ENCODE peak calls at places on chromosomes 4 and X, in eight cellular contexts. R, T, P, J, G, O, H and N are unnamed samples.

GRCh38 chrX:51893931-51894696 is 691 bp downstream of the MAGED1 start:
- DNase-seq in O (peak; percentile 61), H (no peak), R (peak; percentile 29), T (peak; percentile 29), J (no peak), P (no peak), G (no peak), N (no peak)

GRCh38 chr4:41014158-41014557 is 200.2 kb downstream of the APBB2 start:
- DNase-seq in T (no peak), G (no peak), H (no peak), R (no peak), J (no peak), O (no peak), P (no peak), N (no peak)

GRCh38 chrX:53882331-53882730 is 161.9 kb downstream of the PHF8 start:
- DNase-seq in R (no peak), O (no peak), J (no peak), T (peak; percentile 81), G (no peak), H (no peak), P (no peak), N (no peak)

GRCh38 chr4:95675623-95676022 is 126.8 kb upstream of the UNC5C start:
- DNase-seq in T (no peak), R (no peak), H (no peak), J (no peak), G (no peak), P (no peak), O (no peak), N (no peak)

GRCh38 chr4:4559596-4559995 is 17.7 kb upstream of the STX18 start:
- DNase-seq in J (no peak), H (no peak), O (no peak), P (no peak), G (no peak), R (no peak), T (peak; percentile 76), N (no peak)

GRCh38 chr4:1342003-1342402 is 5.0 kb upstream of the UVSSA start:
- DNase-seq in T (peak; percentile 42), H (no peak), O (no peak), P (no peak), J (no peak), G (no peak), R (no peak), N (no peak)

GRCh38 chrX:39418936-39419659 is 617.8 kb downstream of the MID1IP1 start:
- DNase-seq in P (no peak), J (no peak), T (no peak), G (no peak), H (no peak), R (peak; percentile 0), O (no peak), N (no peak)

GRCh38 chr4:133493776-133494175 is 344.7 kb downstream of the PCDH10 start:
- DNase-seq in G (no peak), T (peak; percentile 72), O (no peak), J (no peak), P (no peak), R (no peak), H (no peak), N (no peak)

GRCh38 chr4:123816970-123817688 is 420.5 kb downstream of the SPRY1 start:
- DNase-seq in T (no peak), G (no peak), P (no peak), H (no peak), O (no peak), J (no peak), R (no peak), N (no peak)

GRCh38 chrX:1542994-1543725 is 6.2 kb upstream of the P2RY8 start:
- DNase-seq in R (no peak), G (no peak), H (no peak), J (no peak), P (no peak), O (no peak), T (no peak), N (no peak)

GRCh38 chr4:19358015-19358414 is 893.7 kb upstream of the SLIT2 start:
- DNase-seq in R (no peak), O (no peak), P (no peak), G (no peak), H (no peak), T (peak; percentile 32), J (no peak), N (no peak)

GRCh38 chr4:108213723-108214122 is 45.0 kb upstream of the LEF1 start:
- DNase-seq in H (no peak), R (no peak), J (no peak), P (no peak), O (no peak), G (no peak), T (no peak), N (no peak)

GRCh38 chr4:142405021-142405991 is 440.8 kb downstream of the INPP4B start:
- DNase-seq in G (no peak), H (peak; percentile 42), P (peak; percentile 9), T (peak; percentile 81), J (peak; percentile 26), R (peak; percentile 30), O (no peak), N (no peak)

GRCh38 chr4:41218703-41219102 is 4.4 kb upstream of the APBB2 start:
- DNase-seq in O (no peak), H (no peak), R (no peak), J (no peak), P (no peak), T (no peak), G (no peak), N (no peak)

GRCh38 chrX:134764202-134764785 is 106.0 kb upstream of the PLAC1 start:
- DNase-seq in T (peak; percentile 20), G (peak; percentile 53), P (no peak), O (no peak), R (no peak), J (no peak), H (no peak), N (no peak)

GRCh38 chrX:153580700-153581386 is 18.1 kb downstream of the CCNQ start:
- DNase-seq in T (no peak), H (no peak), O (no peak), J (no peak), R (no peak), G (no peak), P (no peak), N (no peak)

GRCh38 chrX:137151403-137151802 is 117.6 kb upstream of the GPR101 start:
- DNase-seq in R (no peak), P (no peak), T (no peak), O (no peak), H (no peak), G (no peak), J (no peak), N (no peak)

GRCh38 chr4:159103406-159104131 is 690 bp downstream of the RAPGEF2 start:
- DNase-seq in T (peak; percentile 47), G (peak; percentile 59), R (peak; percentile 40), P (peak; percentile 24), H (peak; percentile 18), O (no peak), J (no peak), N (peak; percentile 92)

GRCh38 chr4:185881427-185881826 is 69.4 kb upstream of the SORBS2 start:
- DNase-seq in R (no peak), H (no peak), P (no peak), G (no peak), T (no peak), J (no peak), O (no peak), N (no peak)

GRCh38 chr4:125313497-125313896 is 1.3 kb upstream of the FAT4 start:
- DNase-seq in O (peak; percentile 76), J (no peak), T (peak; percentile 78), R (peak; percentile 24), G (peak; percentile 12), P (no peak), H (no peak), N (no peak)

GRCh38 chr4:3516061-3516835 is 16.0 kb downstream of the LRPAP1 start:
- DNase-seq in P (no peak), H (no peak), O (no peak), T (no peak), J (no peak), R (no peak), G (no peak), N (peak; percentile 73)

GRCh38 chrX:111168314-111168713 is 72.3 kb downstream of the PAK3 start:
- DNase-seq in P (no peak), G (no peak), R (no peak), H (no peak), J (no peak), O (peak; percentile 26), T (peak; percentile 10), N (no peak)

GRCh38 chrX:12410523-12410922 is 272.2 kb downstream of the FRMPD4 start:
- DNase-seq in T (no peak), O (no peak), J (no peak), H (no peak), R (no peak), P (no peak), G (no peak), N (no peak)

GRCh38 chr4:129264008-129264657 is 168.2 kb downstream of the C4orf33 start:
- DNase-seq in O (no peak), T (no peak), R (no peak), H (no peak), P (no peak), G (no peak), J (no peak), N (no peak)

GRCh38 chr4:121938282-121939092 is 13.4 kb downstream of the TRPC3 start:
- DNase-seq in H (no peak), J (no peak), G (no peak), O (no peak), T (peak; percentile 7), R (no peak), P (no peak), N (no peak)

GRCh38 chr4:140156529-140157171 is 2.7 kb upstream of the MAML3 start:
- DNase-seq in H (no peak), R (no peak), T (no peak), O (no peak), J (peak; percentile 26), P (no peak), G (peak; percentile 32), N (no peak)

GRCh38 chr4:153420361-153420760 is 45.8 kb upstream of the TMEM131L start:
- DNase-seq in T (peak; percentile 54), R (no peak), O (no peak), P (no peak), G (no peak), J (no peak), H (no peak), N (no peak)